ENCODE peak calls at places on chromosome 22, in four cellular contexts. B is left ventricle myocardium inferior, T is thyroid gland, G is prostate gland. H is an unnamed sample.
A peak's percentile ranks its signal among the peaks of the same experiment; 100 is the strongest.

GRCh38 chr22:23305922-23306374 is 125.6 kb downstream of the BCR start:
- DNase-seq in B (peak; percentile 79), T (peak; percentile 49), G (peak; percentile 33), H (peak; percentile 64)

GRCh38 chr22:37186228-37186996 is 1.6 kb downstream of the C1QTNF6 start:
- DNase-seq in B (peak; percentile 11), T (no peak), G (no peak), H (peak; percentile 52)

GRCh38 chr22:21632237-21632895 is at the start of gene CCDC116:
- DNase-seq in B (no peak), T (no peak), G (no peak), H (no peak)

GRCh38 chr22:25393121-25393805 is 171.2 kb upstream of the GRK3 start:
- DNase-seq in B (no peak), T (no peak), G (no peak), H (no peak)

GRCh38 chr22:47534150-47535133 is 772.0 kb downstream of the TBC1D22A start:
- DNase-seq in B (no peak), T (peak; percentile 51), G (peak; percentile 48), H (no peak)

GRCh38 chr22:25048659-25049657 is 96.4 kb downstream of the KIAA1671 start:
- DNase-seq in B (peak; percentile 66), T (peak; percentile 77), G (peak; percentile 69), H (peak; percentile 69)

GRCh38 chr22:33210129-33210784 is 152.1 kb upstream of the SYN3 start:
- DNase-seq in B (no peak), T (peak; percentile 6), G (no peak), H (peak; percentile 32)

GRCh38 chr22:40183029-40183581 is 5.4 kb downstream of the TNRC6B start:
- DNase-seq in B (no peak), T (no peak), G (peak; percentile 41), H (no peak)

GRCh38 chr22:42202669-42203068 is 67.8 kb downstream of the TCF20 start:
- DNase-seq in B (no peak), T (no peak), G (no peak), H (no peak)

GRCh38 chr22:24518228-24518627 is 23.1 kb downstream of the UPB1 start:
- DNase-seq in B (no peak), T (no peak), G (no peak), H (no peak)

GRCh38 chr22:43859176-43859575 is 3.1 kb downstream of the SULT4A1 start:
- DNase-seq in B (no peak), T (no peak), G (no peak), H (no peak)

GRCh38 chr22:37431811-37432707 is 4.8 kb upstream of the ELFN2 start:
- DNase-seq in B (no peak), T (no peak), G (no peak), H (no peak)

GRCh38 chr22:23565288-23565941 is 14.7 kb downstream of the IGLL1 start:
- DNase-seq in B (no peak), T (peak; percentile 10), G (no peak), H (no peak)

GRCh38 chr22:22478450-22478849 is 30.1 kb downstream of the ZNF280B start:
- DNase-seq in B (no peak), T (no peak), G (no peak), H (no peak)

GRCh38 chr22:25153961-25154685 is 45.5 kb upstream of the CRYBB3 start:
- DNase-seq in B (peak; percentile 58), T (peak; percentile 78), G (peak; percentile 98), H (peak; percentile 84)

GRCh38 chr22:42332089-42332488 is 61.6 kb upstream of the TCF20 start:
- DNase-seq in B (no peak), T (no peak), G (no peak), H (no peak)

GRCh38 chr22:23580586-23581251 is 629 bp upstream of the IGLL1 start:
- DNase-seq in B (no peak), T (no peak), G (no peak), H (no peak)

GRCh38 chr22:39298194-39298987 is 21.0 kb downstream of the RPL3 start:
- DNase-seq in B (no peak), T (no peak), G (no peak), H (no peak)

GRCh38 chr22:37244114-37244921 is at the start of gene RAC2:
- DNase-seq in B (peak; percentile 74), T (peak; percentile 39), G (no peak), H (peak; percentile 82)

GRCh38 chr22:41574847-41575381 is 14.1 kb downstream of the CSDC2 start:
- DNase-seq in B (peak; percentile 88), T (no peak), G (no peak), H (peak; percentile 39)

GRCh38 chr22:41217553-41218157 is 12.5 kb downstream of the L3MBTL2 start:
- DNase-seq in B (peak; percentile 80), T (no peak), G (peak; percentile 20), H (peak; percentile 66)

GRCh38 chr22:21961886-21962654 is 9.4 kb upstream of the PPM1F start:
- DNase-seq in B (no peak), T (no peak), G (peak; percentile 49), H (no peak)

GRCh38 chr22:22546490-22546889 is 12.6 kb downstream of the PRAME start:
- DNase-seq in B (no peak), T (no peak), G (no peak), H (no peak)

GRCh38 chr22:16601437-16602223 is 9.0 kb upstream of the CCT8L2 start:
- DNase-seq in B (peak; percentile 39), T (peak; percentile 22), G (no peak), H (no peak)

GRCh38 chr22:23750744-23751440 is at the start of gene ZNF70:
- DNase-seq in B (peak; percentile 86), T (peak; percentile 93), G (peak; percentile 92), H (peak; percentile 85)

GRCh38 chr22:21866821-21867527 is 471 bp downstream of the MAPK1 start:
- DNase-seq in B (peak; percentile 26), T (peak; percentile 39), G (no peak), H (no peak)

GRCh38 chr22:47375621-47376321 is 613.3 kb downstream of the TBC1D22A start:
- DNase-seq in B (no peak), T (no peak), G (no peak), H (no peak)

GRCh38 chr22:42202048-42202447 is 68.4 kb downstream of the TCF20 start:
- DNase-seq in B (no peak), T (no peak), G (no peak), H (no peak)

GRCh38 chr22:35457729-35458546 is 58.0 kb downstream of the MCM5 start:
- DNase-seq in B (no peak), T (no peak), G (no peak), H (no peak)

GRCh38 chr22:43481528-43482309 is 69.9 kb downstream of the MPPED1 start:
- DNase-seq in B (no peak), T (no peak), G (no peak), H (no peak)

GRCh38 chr22:41831383-41831782 is 1.5 kb upstream of the SREBF2 start:
- DNase-seq in B (no peak), T (no peak), G (no peak), H (no peak)

GRCh38 chr22:42343136-42343484 is 72.7 kb upstream of the TCF20 start:
- DNase-seq in B (no peak), T (peak; percentile 55), G (no peak), H (no peak)

GRCh38 chr22:39309364-39309861 is 10.0 kb downstream of the RPL3 start:
- DNase-seq in B (no peak), T (no peak), G (peak; percentile 80), H (no peak)

GRCh38 chr22:49930596-49931412 is 12.4 kb downstream of the CRELD2 start:
- DNase-seq in B (peak; percentile 58), T (peak; percentile 91), G (peak; percentile 93), H (peak; percentile 84)

GRCh38 chr22:21568207-21569075 is 927 bp downstream of the UBE2L3 start:
- DNase-seq in B (peak; percentile 19), T (peak; percentile 13), G (peak; percentile 13), H (no peak)

GRCh38 chr22:30925667-30926066 is 42.9 kb downstream of the MORC2 start:
- DNase-seq in B (no peak), T (no peak), G (no peak), H (no peak)
- H3K4me1 ChIP-seq in B (peaks cover 23% of the 10 kb centered on the region), T (no peaks in the 10 kb centered on the region), G (no peaks in the 10 kb centered on the region), H (no peaks in the 10 kb centered on the region)

GRCh38 chr22:29456211-29456671 is 17.9 kb downstream of the RFPL1 start:
- DNase-seq in B (no peak), T (no peak), G (no peak), H (no peak)
- TF ChIP-seq CTCF in B (no peak), T (no peak), G (no peak), H (no peak)

DNA sequence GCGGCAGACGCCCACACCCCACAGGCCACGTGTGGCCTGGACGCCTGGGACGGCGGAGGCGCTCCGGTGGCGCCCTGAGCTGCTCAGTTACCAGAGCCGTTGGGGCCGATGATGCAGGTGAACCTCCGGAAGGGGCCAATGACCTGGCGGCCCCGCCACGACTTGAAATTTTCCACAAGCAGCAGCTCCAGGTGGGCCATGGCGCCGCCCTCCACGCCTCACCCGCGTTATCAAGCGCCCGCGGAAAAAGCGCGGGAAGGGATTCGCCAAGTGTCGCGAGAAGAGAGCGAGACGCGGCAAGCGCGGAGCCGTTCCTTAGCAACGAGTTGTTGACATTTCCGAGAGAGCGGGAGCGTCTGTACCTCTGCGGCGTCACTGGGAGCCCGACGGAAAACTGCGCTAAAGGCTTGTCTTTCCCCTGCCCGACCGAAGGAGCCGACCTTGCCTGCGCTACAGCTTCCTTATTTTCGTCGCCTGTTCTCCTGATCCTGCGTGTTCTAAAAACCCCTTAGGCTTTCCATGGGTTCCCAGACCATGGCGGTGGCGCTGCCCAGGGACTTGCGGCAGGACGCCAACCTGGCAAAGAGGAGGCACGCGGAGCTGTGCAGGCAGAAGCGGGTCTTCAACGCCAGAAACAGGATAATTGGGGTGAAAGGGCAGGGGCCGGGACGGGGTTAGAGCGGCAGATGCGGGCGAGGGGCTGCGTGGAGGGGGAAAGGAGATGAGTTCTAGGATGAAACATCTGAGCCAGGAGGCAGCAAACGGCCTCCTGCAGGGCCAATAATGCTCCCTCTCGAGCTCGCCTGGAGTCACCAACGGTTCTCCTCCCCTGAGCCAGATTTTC is at the start of the genes RIBC2 and SMC1B:
- DNase-seq in B (peak; percentile 75), T (peak; percentile 71), G (peak; percentile 78), H (peak; percentile 68)
- H3K27ac ChIP-seq in B (peak within 1 kb of the TSS; percentile 34), T (no peak within 1 kb of the TSS), G (peak within 1 kb of the TSS; percentile 68), H (no peak within 1 kb of the TSS)

GRCh38 chr22:27782065-27782464 is 19.5 kb downstream of the MN1 start:
- DNase-seq in B (peak; percentile 60), T (no peak), G (no peak), H (no peak)

GRCh38 chr22:27777128-27777527 is 24.4 kb downstream of the MN1 start:
- DNase-seq in B (no peak), T (no peak), G (no peak), H (no peak)

GRCh38 chr22:27780161-27780575 is 21.4 kb downstream of the MN1 start:
- DNase-seq in B (peak; percentile 41), T (no peak), G (no peak), H (no peak)

GRCh38 chr22:27778299-27779090 is 23.1 kb downstream of the MN1 start:
- DNase-seq in B (no peak), T (no peak), G (no peak), H (no peak)

DNA sequence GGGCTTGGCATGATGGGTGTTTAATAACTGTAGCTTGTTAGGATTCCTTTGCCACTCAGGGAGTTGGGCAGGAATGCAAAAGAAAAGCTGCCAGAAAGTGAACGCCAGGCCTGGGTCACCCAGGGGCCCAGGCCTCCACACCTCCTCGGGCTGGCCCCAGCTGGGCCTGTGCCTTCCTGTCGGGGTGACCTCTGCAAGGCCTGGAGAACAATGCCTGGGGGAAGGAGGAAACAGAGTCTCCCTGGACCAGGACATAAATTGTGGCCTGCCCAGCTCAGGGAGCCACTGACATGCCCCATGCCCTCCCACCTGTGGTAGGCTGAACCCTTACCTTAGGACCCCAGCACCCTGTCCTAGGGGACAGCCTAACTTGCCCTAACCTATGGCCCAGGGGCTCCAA is 21.9 kb downstream of the MN1 start:
- DNase-seq in B (no peak), T (no peak), G (no peak), H (no peak)
- H3K4me1 ChIP-seq in B (peaks cover 79% of the 10 kb centered on the region), T (no peaks in the 10 kb centered on the region), G (no peaks in the 10 kb centered on the region), H (no peaks in the 10 kb centered on the region)

GRCh38 chr22:48894064-48894671 is 933.5 kb downstream of the BRD1 start:
- DNase-seq in B (no peak), T (no peak), G (no peak), H (no peak)
- TF ChIP-seq CTCF in B (no peak), T (no peak), G (no peak), H (no peak)

H was measured in lung.